ENCODE peak calls at places on chromosomes 16 and 17, in six cellular contexts. M is aorta, J is ovary, P is stomach, B is tibial artery, Q is heart right ventricle. R is an unnamed sample. For H3K9me3, the result is how much of the 10 kb centered on the place peaks cover.

GRCh38 chr16:85537795-85538401 is 75.2 kb upstream of the GSE1 start:
- DNase-seq in M (no peak), J (no peak), P (no peak), B (no peak), Q (no peak), R (no peak)

GRCh38 chr17:66373944-66374817 is 71.8 kb downstream of the PRKCA start:
- DNase-seq in M (no peak), J (no peak), P (no peak), B (peak), Q (peak), R (no peak)

GRCh38 chr17:40480501-40481003 is 20.9 kb downstream of the TNS4 start:
- DNase-seq in M (no peak), J (peak), P (peak), B (no peak), Q (no peak), R (no peak)

GRCh38 chr17:66632716-66633115 is 202.2 kb upstream of the CACNG5 start:
- DNase-seq in M (no peak), J (no peak), P (no peak), B (no peak), Q (no peak), R (no peak)

GRCh38 chr17:63611354-63611753 is 10.7 kb downstream of the TACO1 start:
- DNase-seq in M (no peak), J (no peak), P (no peak), B (no peak), Q (no peak), R (no peak)

GRCh38 chr17:39404542-39405378 is 3.3 kb upstream of the FBXL20 start:
- DNase-seq in M (no peak), J (no peak), P (no peak), B (no peak), Q (no peak), R (no peak)

GRCh38 chr17:4806420-4806769 is 557 bp upstream of the PLD2 start:
- DNase-seq in M (no peak), J (no peak), P (no peak), B (no peak), Q (no peak), R (no peak)

GRCh38 chr17:82497483-82498405 is 21.8 kb upstream of the FOXK2 start:
- DNase-seq in M (peak), J (peak), P (no peak), B (peak), Q (no peak), R (no peak)

GRCh38 chr17:64393000-64393402 is 2.3 kb upstream of the PECAM1 start:
- DNase-seq in M (peak), J (no peak), P (no peak), B (no peak), Q (no peak), R (no peak)

GRCh38 chr16:71666928-71667707 is 41.1 kb downstream of the MARVELD3 start:
- DNase-seq in M (no peak), J (no peak), P (no peak), B (no peak), Q (no peak), R (no peak)

GRCh38 chr17:79036609-79037008 is 12.6 kb downstream of the C1QTNF1 start:
- DNase-seq in M (peak), J (no peak), P (no peak), B (no peak), Q (no peak), R (no peak)

GRCh38 chr17:82734987-82735866 is at the start of gene FN3K:
- DNase-seq in M (peak), J (peak), P (peak), B (peak), Q (peak), R (peak)

GRCh38 chr16:89290887-89291286 is 73.4 kb downstream of the ZNF778 start:
- DNase-seq in M (no peak), J (no peak), P (no peak), B (no peak), Q (no peak), R (no peak)

GRCh38 chr16:57349212-57350031 is 9.2 kb upstream of the CCL22 start:
- DNase-seq in M (no peak), J (no peak), P (no peak), B (no peak), Q (no peak), R (no peak)

GRCh38 chr16:54591816-54592246 is 305.2 kb upstream of the IRX3 start:
- DNase-seq in M (no peak), J (no peak), P (no peak), B (no peak), Q (no peak), R (no peak)

GRCh38 chr16:4564661-4565267 is 8.6 kb downstream of the C16orf96 start:
- DNase-seq in M (no peak), J (no peak), P (no peak), B (no peak), Q (no peak), R (no peak)

GRCh38 chr17:80822021-80822699 is 169.5 kb upstream of the CHMP6 start:
- DNase-seq in M (peak), J (no peak), P (no peak), B (no peak), Q (no peak), R (peak)

GRCh38 chr16:76194621-76195015 is 82.6 kb upstream of the CNTNAP4 start:
- DNase-seq in M (no peak), J (no peak), P (no peak), B (no peak), Q (no peak), R (no peak)

GRCh38 chr17:54013117-54013516 is 190.4 kb downstream of the KIF2B start:
- DNase-seq in M (no peak), J (no peak), P (no peak), B (no peak), Q (no peak), R (no peak)

GRCh38 chr16:82034981-82035612 is at the start of gene HSD17B2:
- DNase-seq in M (no peak), J (no peak), P (peak), B (no peak), Q (no peak), R (no peak)

GRCh38 chr16:2782583-2783351 is 4.6 kb downstream of the PRSS33 start:
- DNase-seq in M (peak), J (no peak), P (no peak), B (no peak), Q (no peak), R (no peak)

GRCh38 chr16:50146479-50147435 is 6.3 kb upstream of the TENT4B start:
- DNase-seq in M (no peak), J (no peak), P (no peak), B (no peak), Q (no peak), R (no peak)

GRCh38 chr17:39551879-39552278 is 55.8 kb downstream of the NEUROD2 start:
- DNase-seq in M (no peak), J (no peak), P (no peak), B (no peak), Q (no peak), R (no peak)

GRCh38 chr16:48041861-48042435 is 113.8 kb downstream of the ABCC12 start:
- DNase-seq in M (no peak), J (no peak), P (no peak), B (no peak), Q (no peak), R (no peak)

GRCh38 chr17:63039342-63039741 is 73.3 kb downstream of the TANC2 start:
- DNase-seq in M (no peak), J (no peak), P (no peak), B (no peak), Q (no peak), R (no peak)

GRCh38 chr16:86772231-86772510 is 193.8 kb downstream of the FOXL1 start:
- DNase-seq in M (no peak), J (no peak), P (no peak), B (no peak), Q (no peak), R (no peak)

GRCh38 chr17:48611213-48611612 is 396 bp upstream of the HOXB7 start:
- DNase-seq in M (peak), J (no peak), P (no peak), B (no peak), Q (no peak), R (peak)
- H3K4me3 ChIP-seq in M (peak), J (peak), P (peak), B (peak), Q (peak), R (peak)

GRCh38 chr16:11618107-11618717 is 31.5 kb upstream of the LITAF start:
- DNase-seq in M (no peak), J (no peak), P (no peak), B (no peak), Q (no peak), R (no peak)
- H3K27ac ChIP-seq in M (no peak), J (no peak), P (peak), B (no peak), Q (no peak), R (no peak)

DNA sequence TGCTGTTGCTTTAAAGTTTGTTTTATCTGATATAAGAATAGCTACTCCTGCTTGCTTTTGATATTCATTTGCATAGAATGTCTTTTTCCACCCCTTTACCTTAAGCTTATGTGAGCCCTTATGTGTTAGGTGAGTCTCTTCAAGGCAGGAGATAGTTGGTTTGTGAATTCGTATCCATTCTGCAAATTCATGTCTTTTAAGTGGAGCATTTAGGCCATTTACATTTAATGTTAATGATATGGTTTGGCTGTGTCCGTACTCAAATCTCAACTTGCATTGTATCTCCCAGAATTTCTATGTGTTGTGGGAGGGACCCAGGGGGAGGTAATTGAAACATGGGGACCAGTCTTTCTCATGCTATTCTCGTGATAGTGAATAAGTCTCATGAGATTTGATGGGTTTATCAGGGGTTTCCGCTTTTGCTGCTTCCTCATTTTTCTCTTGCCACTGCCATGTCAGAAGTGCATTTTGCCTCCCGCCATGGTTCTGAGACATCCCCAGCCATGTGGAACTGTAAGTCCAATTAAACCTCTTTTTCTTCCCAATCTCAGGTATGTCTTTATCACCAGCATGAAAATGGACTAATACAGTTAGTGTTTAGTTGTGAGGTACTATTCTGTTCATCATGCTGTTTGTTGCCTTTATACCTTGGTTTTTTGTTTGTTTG is 27.2 kb downstream of the ATF7IP2 start:
- DNase-seq in M (no peak), J (no peak), P (no peak), B (no peak), Q (no peak), R (no peak)
- H3K9me3 ChIP-seq in M (under half), J (under half), P (half or more), B (half or more), Q (half or more), R (under half)

GRCh38 chr16:67001159-67001486 is 12.7 kb downstream of the CES4A start:
- DNase-seq in M (no peak), J (no peak), P (no peak), B (no peak), Q (no peak), R (peak)
- H3K4me3 ChIP-seq in M (no peak), J (peak), P (peak), B (peak), Q (peak), R (peak)

DNA sequence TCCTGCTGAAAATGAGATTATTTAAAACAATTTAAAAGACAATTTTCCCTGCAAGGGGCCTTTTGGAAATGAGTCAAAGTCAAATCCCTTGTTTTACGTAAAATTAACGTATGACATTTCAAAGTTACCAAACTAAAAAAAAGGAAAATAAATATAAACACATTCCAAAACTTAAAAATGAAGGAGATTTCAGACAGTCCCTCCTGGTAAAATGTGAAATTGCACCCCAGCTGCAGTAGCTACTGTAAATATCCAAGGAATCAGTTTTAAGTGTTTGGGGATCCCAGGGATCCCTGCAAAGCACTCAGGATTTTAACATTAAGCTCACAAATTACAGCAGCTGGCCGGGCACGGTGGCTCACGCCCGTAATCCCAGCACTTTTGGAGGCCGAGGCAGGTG is 63.3 kb downstream of the NXN start:
- DNase-seq in M (no peak), J (no peak), P (no peak), B (no peak), Q (no peak), R (no peak)
- H3K27ac ChIP-seq in M (no peak), J (no peak), P (peak), B (no peak), Q (peak), R (peak)

GRCh38 chr17:17424552-17424951 is 52.2 kb upstream of the MED9 start:
- DNase-seq in M (no peak), J (no peak), P (no peak), B (no peak), Q (no peak), R (no peak)

GRCh38 chr17:17423656-17424055 is 53.1 kb upstream of the MED9 start:
- DNase-seq in M (no peak), J (no peak), P (no peak), B (no peak), Q (no peak), R (no peak)

GRCh38 chr17:17426184-17426583 is 50.6 kb upstream of the MED9 start:
- DNase-seq in M (no peak), J (no peak), P (no peak), B (no peak), Q (no peak), R (no peak)

GRCh38 chr17:17425005-17425404 is 51.8 kb upstream of the MED9 start:
- DNase-seq in M (no peak), J (no peak), P (peak), B (no peak), Q (no peak), R (no peak)

DNA sequence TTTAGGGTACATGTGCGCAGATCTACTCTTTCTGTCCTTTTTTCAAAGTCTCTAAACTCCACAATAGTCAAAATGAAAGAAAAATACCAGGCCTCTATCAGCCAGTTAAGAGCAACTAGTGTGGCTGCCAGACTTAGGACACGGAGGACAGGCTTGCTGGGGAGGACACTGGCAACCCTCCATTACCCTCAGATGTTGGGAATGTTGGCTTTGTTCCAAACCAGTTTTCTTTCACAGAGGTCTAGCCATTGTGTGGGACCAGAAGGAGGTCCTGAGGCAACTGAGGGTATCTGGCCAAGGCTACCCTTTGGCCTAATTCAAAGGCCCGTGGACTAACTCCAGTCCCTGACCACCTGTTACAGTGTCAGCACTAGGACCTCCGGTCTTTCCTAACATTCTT is 51.2 kb upstream of the MED9 start:
- DNase-seq in M (no peak), J (no peak), P (no peak), B (no peak), Q (no peak), R (no peak)
- H3K9me3 ChIP-seq in M (under half), J (under half), P (under half), B (under half), Q (under half), R (under half)

GRCh38 chr17:72392056-72393010 is 271.5 kb downstream of the SOX9 start:
- DNase-seq in M (no peak), J (no peak), P (no peak), B (no peak), Q (no peak), R (no peak)
- H3K4me3 ChIP-seq in M (no peak), J (no peak), P (no peak), B (no peak), Q (no peak), R (no peak)

R was measured in psoas muscle.